ENCODE peak calls at places on chromosomes 6 and 20, in nine cellular contexts. G is GM23248, L is HCT116, I is OCI-LY7, S is neural progenitor cell, M is SK-N-SH, X is PC-3, D is MM.1S, H is hepatocyte. P is an unnamed sample.

GRCh38 chr20:50133474-50134217 is 19.9 kb downstream of the PEDS1 start:
- DNase-seq in L (no peak), D (no peak), M (no peak), S (no peak), I (no peak), H (no peak), G (no peak), X (no peak), P (no peak)

GRCh38 chr6:156957931-156958547 is 180.9 kb downstream of the ARID1B start:
- DNase-seq in H (no peak), I (no peak), G (no peak), X (no peak), S (no peak), M (no peak), D (no peak), L (no peak), P (no peak)

GRCh38 chr20:401682-402495 is 6.2 kb upstream of the RBCK1 start:
- DNase-seq in I (peak; percentile 74), M (no peak), H (peak; percentile 87), G (peak; percentile 60), S (no peak), L (peak; percentile 94), X (peak; percentile 99), D (no peak), P (no peak)

GRCh38 chr6:157761331-157761921 is 61.6 kb upstream of the SNX9 start:
- DNase-seq in L (no peak), D (no peak), X (peak; percentile 62), S (no peak), M (no peak), I (no peak), G (peak; percentile 84), H (no peak), P (no peak)

GRCh38 chr6:158284340-158285210 is 27.7 kb upstream of the TULP4 start:
- DNase-seq in D (peak; percentile 74), M (no peak), I (no peak), S (peak; percentile 54), G (peak; percentile 83), H (peak; percentile 61), X (no peak), L (no peak), P (peak; percentile 76)

GRCh38 chr6:136037885-136038460 is 186.5 kb downstream of the PDE7B start:
- DNase-seq in H (peak; percentile 21), D (no peak), G (peak; percentile 78), L (no peak), X (no peak), S (no peak), I (no peak), M (peak; percentile 65), P (no peak)

GRCh38 chr6:37127961-37128862 is 41.7 kb upstream of the PIM1 start:
- DNase-seq in X (peak; percentile 76), M (no peak), H (peak; percentile 79), L (no peak), G (peak; percentile 83), I (no peak), S (no peak), D (no peak), P (peak; percentile 59)

GRCh38 chr6:154138806-154139205 is 99.8 kb downstream of the OPRM1 start:
- DNase-seq in S (no peak), M (no peak), X (peak; percentile 3), D (no peak), L (no peak), G (no peak), H (no peak), I (no peak), P (no peak)

GRCh38 chr6:105501945-105502344 is 99.1 kb upstream of the PREP start:
- DNase-seq in D (no peak), G (no peak), M (no peak), L (no peak), I (no peak), H (no peak), S (no peak), X (no peak), P (no peak)

GRCh38 chr6:90086517-90086916 is 192.2 kb downstream of the GJA10 start:
- DNase-seq in L (peak; percentile 35), S (no peak), I (no peak), G (peak; percentile 36), M (no peak), X (peak; percentile 90), D (no peak), H (peak; percentile 40), P (no peak)

GRCh38 chr20:44068311-44068710 is 118.7 kb downstream of the JPH2 start:
- DNase-seq in G (no peak), X (no peak), H (no peak), M (peak; percentile 47), D (peak; percentile 18), I (no peak), S (peak; percentile 16), L (no peak), P (peak; percentile 36)

GRCh38 chr6:35027807-35028206 is 113.3 kb downstream of the TCP11 start:
- DNase-seq in S (no peak), H (no peak), G (no peak), D (no peak), I (no peak), L (no peak), X (no peak), M (no peak), P (no peak)

GRCh38 chr6:46078294-46078693 is 51.5 kb upstream of the ENPP4 start:
- DNase-seq in L (no peak), H (no peak), I (no peak), D (no peak), S (no peak), M (no peak), X (no peak), G (no peak), P (no peak)

GRCh38 chr6:73032586-73032985 is 192.7 kb downstream of the KHDC1L start:
- DNase-seq in I (no peak), S (no peak), L (peak; percentile 12), D (no peak), G (peak; percentile 74), H (no peak), M (no peak), X (peak; percentile 85), P (no peak)

DNA sequence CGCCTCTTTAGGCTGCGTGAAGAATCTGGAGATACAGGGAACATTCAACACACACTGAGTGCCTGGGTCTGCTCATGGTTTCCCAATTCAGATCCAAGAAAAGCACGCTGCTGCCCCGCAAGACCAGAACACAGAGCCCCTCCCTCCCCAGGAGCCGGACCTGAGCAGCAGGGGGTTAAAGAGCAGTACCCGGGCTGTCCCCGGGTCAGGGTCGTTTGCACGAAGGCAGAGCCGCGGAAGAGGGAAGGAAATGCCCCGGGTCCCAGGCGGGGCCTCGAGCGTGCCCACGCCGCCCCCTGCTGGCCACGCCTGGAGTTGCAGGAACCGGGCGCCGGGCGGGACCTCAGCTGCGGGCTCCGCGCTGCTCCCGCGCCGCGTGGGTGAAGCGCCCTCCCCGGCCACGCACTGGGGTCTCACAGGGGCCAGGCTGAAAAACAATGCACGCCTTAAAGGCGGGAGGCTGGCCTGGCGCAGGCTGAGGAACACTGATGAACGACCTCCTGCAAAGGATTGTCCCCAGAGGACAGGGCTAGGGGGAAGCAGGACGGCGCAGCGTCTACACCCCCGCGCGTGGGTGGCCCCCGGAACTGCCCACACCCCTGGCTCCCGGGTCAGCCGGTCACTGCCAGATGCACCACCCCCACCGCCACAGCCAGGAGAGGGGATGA is 48.9 kb downstream of the ANKRD60 start:
- DNase-seq in M (peak; percentile 92), G (peak; percentile 65), S (peak; percentile 78), X (peak; percentile 77), I (peak; percentile 67), H (peak; percentile 77), L (no peak), D (peak; percentile 49), P (peak; percentile 80)
- TF ChIP-seq EZH2phosphoT487 in M (no peak), G (no peak), S (no peak), X (no peak), I (no peak), H (no peak), L (no peak), D (no peak), P (no peak)

GRCh38 chr20:62344092-62344491 is 23.0 kb downstream of the LAMA5 start:
- DNase-seq in X (no peak), H (no peak), G (no peak), I (no peak), S (no peak), L (no peak), M (no peak), D (no peak), P (no peak)

GRCh38 chr20:62345681-62346370 is 21.3 kb downstream of the LAMA5 start:
- DNase-seq in M (no peak), X (no peak), L (no peak), G (no peak), S (no peak), H (no peak), D (no peak), I (no peak), P (no peak)

GRCh38 chr20:62342910-62343309 is 24.2 kb downstream of the LAMA5 start:
- DNase-seq in S (no peak), D (no peak), H (no peak), I (no peak), L (no peak), G (no peak), M (no peak), X (no peak), P (no peak)

GRCh38 chr20:62346398-62347150 is 20.5 kb downstream of the LAMA5 start:
- DNase-seq in G (no peak), H (no peak), M (no peak), L (no peak), I (no peak), X (no peak), D (no peak), S (no peak), P (no peak)

GRCh38 chr20:62344782-62345181 is 22.3 kb downstream of the LAMA5 start:
- DNase-seq in G (no peak), L (no peak), S (no peak), D (no peak), M (no peak), I (no peak), H (no peak), X (no peak), P (no peak)
- TF ChIP-seq EZH2phosphoT487 in G (no peak), L (no peak), S (no peak), D (no peak), M (no peak), I (no peak), H (no peak), X (no peak), P (no peak)

DNA sequence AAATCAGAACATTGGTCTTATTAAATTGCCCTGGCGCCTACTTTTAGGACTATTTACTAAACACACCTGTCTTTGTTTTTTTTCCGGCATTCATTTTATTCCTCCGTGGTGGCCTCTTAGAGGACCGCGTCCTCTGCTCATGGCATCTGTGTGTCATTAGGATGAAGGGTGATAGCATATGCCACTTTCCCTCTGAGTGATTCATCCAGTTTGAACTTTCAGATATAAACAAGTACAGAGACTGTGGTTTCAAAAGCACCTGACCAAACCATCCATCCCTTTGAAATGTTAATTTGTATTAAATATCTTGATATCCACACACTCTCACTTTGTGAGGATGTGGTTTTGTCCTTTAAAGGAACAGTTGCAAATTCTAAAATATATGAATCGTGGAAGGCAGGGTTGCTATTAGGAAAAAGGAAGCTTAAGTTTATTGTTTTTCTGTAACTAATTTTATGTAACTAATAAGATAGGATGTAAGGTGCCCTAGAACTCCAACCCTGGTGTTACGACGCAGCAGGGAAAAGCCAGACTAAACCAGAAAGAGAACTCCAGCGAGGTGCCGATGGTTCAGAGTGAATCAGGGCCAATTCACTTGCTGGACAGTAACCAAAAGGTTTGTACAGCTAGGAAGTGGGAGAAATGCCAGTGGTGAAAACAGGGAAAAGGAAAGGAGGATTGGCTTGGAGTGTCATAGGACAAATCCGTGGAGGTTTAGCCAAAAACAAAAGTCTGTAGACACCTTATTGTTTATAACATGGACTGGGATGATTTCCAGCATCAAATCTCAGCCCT is 98.7 kb downstream of the SHLD1 start:
- DNase-seq in L (no peak), G (peak; percentile 72), X (peak; percentile 84), M (no peak), D (no peak), H (no peak), I (no peak), S (no peak), P (no peak)
- TF ChIP-seq EZH2phosphoT487 in L (no peak), G (no peak), X (no peak), M (no peak), D (no peak), H (no peak), I (no peak), S (no peak), P (no peak)

GRCh38 chr6:101110814-101111213 is 229.7 kb upstream of the ASCC3 start:
- DNase-seq in X (no peak), M (no peak), D (no peak), L (no peak), I (no peak), G (peak; percentile 0), S (no peak), H (no peak), P (no peak)
- TF ChIP-seq EZH2phosphoT487 in X (no peak), M (no peak), D (no peak), L (no peak), I (no peak), G (no peak), S (no peak), H (no peak), P (no peak)

P was measured in GM23338.